ENCODE peak calls at places on chromosome 19, in eight cellular contexts. M is mucosa of gallbladder; Q is brain microvascular endothelial cell; Y is uterus; F is CD8-positive, alpha-beta T cell; W is SW 1271; P is AG09319; D is Right ventricle myocardium superior. E is an unnamed sample.

GRCh38 chr19:7191946-7192691 is 102.1 kb downstream of the INSR start:
- DNase-seq in M (no peak), Q (no peak), Y (no peak), F (peak; percentile 65), W (no peak), P (no peak), D (no peak), E (no peak)

GRCh38 chr19:6481541-6482342 is at the start of gene DENND1C:
- DNase-seq in M (peak; percentile 34), Q (no peak), Y (no peak), F (peak; percentile 70), W (no peak), P (no peak), D (peak; percentile 70), E (no peak)

GRCh38 chr19:2618611-2619010 is 83.9 kb downstream of the GNG7 start:
- DNase-seq in M (peak; percentile 63), Q (no peak), Y (no peak), F (peak; percentile 78), W (peak; percentile 74), P (no peak), D (peak; percentile 83), E (peak; percentile 62)

GRCh38 chr19:18198374-18198773 is 5.4 kb downstream of the MPV17L2 start:
- DNase-seq in M (no peak), Q (no peak), Y (no peak), F (no peak), W (no peak), P (no peak), D (no peak), E (no peak)

GRCh38 chr19:12899891-12900518 is 9.0 kb downstream of the GCDH start:
- DNase-seq in M (no peak), Q (no peak), Y (no peak), F (no peak), W (no peak), P (no peak), D (no peak), E (no peak)

GRCh38 chr19:7869910-7870511 is 4.2 kb downstream of the PRR36 start:
- DNase-seq in M (no peak), Q (no peak), Y (peak; percentile 55), F (peak; percentile 83), W (no peak), P (no peak), D (no peak), E (peak; percentile 79)

GRCh38 chr19:33296473-33297060 is 5.8 kb downstream of the CEBPA start:
- DNase-seq in M (no peak), Q (no peak), Y (no peak), F (no peak), W (no peak), P (no peak), D (no peak), E (no peak)

GRCh38 chr19:49473868-49474544 is at the start of gene FLT3LG:
- DNase-seq in M (peak; percentile 77), Q (peak; percentile 39), Y (peak; percentile 80), F (peak; percentile 95), W (no peak), P (no peak), D (peak; percentile 87), E (no peak)

GRCh38 chr19:18190278-18190677 is 2.7 kb upstream of the MPV17L2 start:
- DNase-seq in M (no peak), Q (no peak), Y (no peak), F (no peak), W (no peak), P (no peak), D (no peak), E (no peak)

E was measured in HCT116.